ENCODE peak calls at places on chromosomes 11 and 22, in six cellular contexts. One of them, this sample, is unnamed.

GRCh38 chr11:80163011-80163410 is 722.2 kb upstream of the TENM4 start:
- DNase-seq in naive thymus-derived CD8-positive, alpha-beta T cell: no peak
- DNase-seq in fibroblast of lung: peak
- DNase-seq in body of pancreas: no peak
- DNase-seq in EH: peak
- DNase-seq in astrocyte: peak
- DNase-seq in this sample: no peak

GRCh38 chr11:131977231-131977630 is 606.8 kb downstream of the NTM start:
- DNase-seq in naive thymus-derived CD8-positive, alpha-beta T cell: no peak
- DNase-seq in fibroblast of lung: no peak
- DNase-seq in EH: peak
- DNase-seq in astrocyte: peak
- DNase-seq in body of pancreas: no peak
- DNase-seq in this sample: no peak

GRCh38 chr22:19477321-19478085 is 1.5 kb downstream of the UFD1 start:
- DNase-seq in body of pancreas: no peak
- DNase-seq in naive thymus-derived CD8-positive, alpha-beta T cell: no peak
- DNase-seq in EH: peak
- DNase-seq in astrocyte: no peak
- DNase-seq in fibroblast of lung: peak
- DNase-seq in this sample: no peak

GRCh38 chr11:21133722-21134121 is 464.3 kb downstream of the NELL1 start:
- DNase-seq in EH: no peak
- DNase-seq in astrocyte: no peak
- DNase-seq in fibroblast of lung: no peak
- DNase-seq in naive thymus-derived CD8-positive, alpha-beta T cell: no peak
- DNase-seq in body of pancreas: no peak
- DNase-seq in this sample: no peak

GRCh38 chr22:35231585-35232084 is 25.7 kb upstream of the HMGXB4 start:
- DNase-seq in body of pancreas: peak
- DNase-seq in fibroblast of lung: peak
- DNase-seq in EH: peak
- DNase-seq in naive thymus-derived CD8-positive, alpha-beta T cell: peak
- DNase-seq in astrocyte: peak
- DNase-seq in this sample: peak

GRCh38 chr11:36069576-36070214 is 125.8 kb downstream of the LDLRAD3 start:
- DNase-seq in astrocyte: no peak
- DNase-seq in fibroblast of lung: no peak
- DNase-seq in naive thymus-derived CD8-positive, alpha-beta T cell: no peak
- DNase-seq in body of pancreas: no peak
- DNase-seq in EH: no peak
- DNase-seq in this sample: no peak

GRCh38 chr11:25423436-25424184 is 908.3 kb upstream of the ANO3 start:
- DNase-seq in fibroblast of lung: peak
- DNase-seq in astrocyte: peak
- DNase-seq in naive thymus-derived CD8-positive, alpha-beta T cell: no peak
- DNase-seq in body of pancreas: no peak
- DNase-seq in EH: no peak
- DNase-seq in this sample: no peak

GRCh38 chr11:15199693-15200092 is 85.0 kb downstream of the INSC start:
- DNase-seq in EH: peak
- DNase-seq in fibroblast of lung: no peak
- DNase-seq in naive thymus-derived CD8-positive, alpha-beta T cell: no peak
- DNase-seq in body of pancreas: peak
- DNase-seq in astrocyte: peak
- DNase-seq in this sample: peak

GRCh38 chr22:37905534-37906363 is at the start of gene MICALL1:
- DNase-seq in EH: peak
- DNase-seq in naive thymus-derived CD8-positive, alpha-beta T cell: peak
- DNase-seq in fibroblast of lung: peak
- DNase-seq in astrocyte: peak
- DNase-seq in body of pancreas: peak
- DNase-seq in this sample: peak

GRCh38 chr11:94650756-94651155 is 83.6 kb downstream of the PIWIL4 start:
- DNase-seq in EH: peak
- DNase-seq in fibroblast of lung: peak
- DNase-seq in astrocyte: no peak
- DNase-seq in naive thymus-derived CD8-positive, alpha-beta T cell: no peak
- DNase-seq in body of pancreas: no peak
- DNase-seq in this sample: peak

GRCh38 chr22:37070334-37070733 is 18.8 kb downstream of the KCTD17 start:
- DNase-seq in astrocyte: no peak
- DNase-seq in body of pancreas: no peak
- DNase-seq in fibroblast of lung: no peak
- DNase-seq in naive thymus-derived CD8-positive, alpha-beta T cell: no peak
- DNase-seq in EH: no peak
- DNase-seq in this sample: no peak

This sample was measured in thyroid gland.